ENCODE peak calls at places on chromosomes 3 and 15, in seven cellular contexts. M is neuronal stem cell, D is H9, R is mesendoderm, J is IMR-90, C is trophoblast cell, A is H1. Y is an unnamed sample.

GRCh38 chr3:56303508-56303907 is 164.8 kb downstream of the ERC2 start:
- DNase-seq in M (peak; percentile 74), D (peak; percentile 79), C (peak; percentile 57), R (peak; percentile 94), J (peak; percentile 36), A (peak; percentile 61), Y (peak; percentile 66)

GRCh38 chr3:58101499-58102370 is 93.5 kb downstream of the FLNB start:
- DNase-seq in A (no peak), R (no peak), J (no peak), C (peak; percentile 44), M (no peak), D (no peak), Y (no peak)

GRCh38 chr3:62558549-62559112 is 185.3 kb upstream of the FEZF2 start:
- DNase-seq in D (peak; percentile 64), M (peak; percentile 57), J (peak; percentile 13), A (peak; percentile 72), R (peak; percentile 58), C (peak; percentile 44), Y (peak; percentile 20)

GRCh38 chr3:73663495-73663894 is 38.8 kb upstream of the PDZRN3 start:
- DNase-seq in M (no peak), A (no peak), R (no peak), D (no peak), J (no peak), C (no peak), Y (no peak)

GRCh38 chr15:79185199-79185598 is 94.6 kb upstream of the RASGRF1 start:
- DNase-seq in A (peak; percentile 85), C (no peak), D (peak; percentile 67), M (no peak), J (no peak), R (peak; percentile 52), Y (no peak)

GRCh38 chr15:75171408-75171807 is 30.3 kb upstream of the C15orf39 start:
- DNase-seq in A (no peak), R (no peak), C (no peak), J (peak; percentile 90), M (no peak), D (no peak), Y (peak; percentile 93)

GRCh38 chr3:195178124-195178910 is 92.6 kb downstream of the XXYLT1 start:
- DNase-seq in R (no peak), C (no peak), D (no peak), A (no peak), M (no peak), J (no peak), Y (no peak)

GRCh38 chr15:62788224-62788623 is 254.3 kb upstream of the TPM1 start:
- DNase-seq in J (no peak), R (no peak), M (no peak), D (no peak), A (no peak), C (no peak), Y (no peak)

GRCh38 chr15:39195988-39196486 is 384.8 kb upstream of the THBS1 start:
- DNase-seq in A (no peak), C (peak; percentile 99), M (no peak), J (peak; percentile 85), D (no peak), R (no peak), Y (peak; percentile 73)

GRCh38 chr3:127337911-127338531 is 50.2 kb upstream of the PRR20G start:
- DNase-seq in C (no peak), M (no peak), A (no peak), J (no peak), R (no peak), D (no peak), Y (no peak)

GRCh38 chr3:170813261-170813660 is 56.7 kb downstream of the RPL22L1 start:
- DNase-seq in R (no peak), M (no peak), D (no peak), C (no peak), J (no peak), A (no peak), Y (no peak)

GRCh38 chr3:79598594-79598993 is 169.2 kb downstream of the ROBO1 start:
- DNase-seq in C (no peak), J (no peak), A (peak; percentile 44), R (no peak), D (no peak), M (no peak), Y (no peak)

GRCh38 chr3:129567932-129568331 is 25.0 kb downstream of the H1-8 start:
- DNase-seq in M (no peak), J (no peak), R (no peak), A (no peak), D (no peak), C (no peak), Y (no peak)

GRCh38 chr15:88649286-88649733 is 10.5 kb downstream of the ISG20 start:
- DNase-seq in R (peak; percentile 63), J (peak; percentile 99), D (no peak), M (no peak), A (no peak), C (peak; percentile 26), Y (peak; percentile 90)

GRCh38 chr3:46965151-46965550 is 11.4 kb downstream of the CCDC12 start:
- DNase-seq in J (no peak), C (peak; percentile 69), D (no peak), A (no peak), M (no peak), R (peak; percentile 52), Y (no peak)

GRCh38 chr3:38730281-38730680 is 80.8 kb upstream of the SCN5A start:
- DNase-seq in C (peak; percentile 83), A (no peak), R (no peak), D (no peak), M (no peak), J (peak; percentile 91), Y (peak; percentile 42)

GRCh38 chr3:46386206-46386605 is 15.5 kb downstream of the CCR5 start:
- DNase-seq in A (no peak), M (no peak), R (no peak), D (no peak), C (peak; percentile 93), J (peak; percentile 52), Y (peak; percentile 55)

GRCh38 chr3:10514407-10515069 is 9.2 kb upstream of the ATP2B2 start:
- DNase-seq in D (no peak), R (no peak), C (no peak), M (no peak), J (no peak), A (no peak), Y (no peak)

GRCh38 chr3:39350714-39351113 is 21.2 kb downstream of the CCR8 start:
- DNase-seq in J (no peak), A (no peak), D (no peak), M (no peak), R (no peak), C (no peak), Y (no peak)

GRCh38 chr3:38717603-38718240 is 68.2 kb upstream of the SCN5A start:
- DNase-seq in J (no peak), R (no peak), C (no peak), M (no peak), A (no peak), D (no peak), Y (no peak)

GRCh38 chr3:104514776-104515175 is 851.9 kb upstream of the ALCAM start:
- DNase-seq in M (no peak), R (no peak), J (no peak), D (no peak), C (no peak), A (no peak), Y (no peak)

GRCh38 chr3:123027292-123028232 is at the start of gene SEMA5B:
- DNase-seq in J (no peak), M (peak; percentile 85), D (peak; percentile 88), A (peak; percentile 84), R (peak; percentile 93), C (peak; percentile 41), Y (peak; percentile 18)

GRCh38 chr3:189806171-189806951 is 175.2 kb downstream of the TP63 start:
- DNase-seq in J (peak; percentile 6), R (peak; percentile 84), A (no peak), C (peak; percentile 44), D (peak; percentile 46), M (peak; percentile 71), Y (peak; percentile 48)

GRCh38 chr3:130662407-130663028 is 84.1 kb downstream of the PIK3R4 start:
- DNase-seq in D (no peak), C (no peak), A (no peak), M (no peak), J (no peak), R (no peak), Y (no peak)
- H3K4ac ChIP-seq in D (no peak overlapping the region), C (no peak overlapping the region), A (no peak overlapping the region), M (no peak overlapping the region), J (no peak overlapping the region), R (no peak overlapping the region), Y (no peak overlapping the region)

GRCh38 chr3:188166471-188166870 is 12.5 kb downstream of the LPP start:
- DNase-seq in R (no peak), J (no peak), C (no peak), M (no peak), A (no peak), D (no peak), Y (no peak)

GRCh38 chr3:188169826-188170455 is 16.0 kb downstream of the LPP start:
- DNase-seq in J (no peak), R (no peak), A (no peak), M (no peak), C (no peak), D (no peak), Y (no peak)

GRCh38 chr3:188164248-188164687 is 10.3 kb downstream of the LPP start:
- DNase-seq in D (no peak), C (peak; percentile 16), R (no peak), A (no peak), J (no peak), M (no peak), Y (peak; percentile 42)

GRCh38 chr3:188160751-188161150 is 6.8 kb downstream of the LPP start:
- DNase-seq in J (no peak), M (no peak), R (no peak), C (no peak), A (no peak), D (no peak), Y (no peak)

DNA sequence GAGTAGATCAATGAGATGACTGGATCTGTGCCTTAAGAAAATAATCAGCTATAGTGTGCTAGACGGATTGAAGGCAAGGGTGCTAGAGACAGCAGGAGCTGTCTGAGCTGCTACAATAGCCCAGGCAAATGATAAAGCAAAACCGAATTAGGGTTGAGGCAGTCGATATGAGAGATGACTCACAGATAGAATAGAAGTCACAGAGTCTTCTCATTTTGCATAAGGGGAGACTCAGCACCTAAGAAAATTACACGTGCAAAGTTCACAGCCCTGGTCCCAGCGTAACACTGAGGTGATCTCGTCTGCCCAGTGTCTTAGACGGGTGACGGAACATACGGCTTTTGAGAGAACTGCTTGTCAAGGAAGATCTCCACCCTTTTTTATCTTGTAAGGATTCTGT is 11.6 kb downstream of the LPP start:
- DNase-seq in D (no peak), R (no peak), M (no peak), C (no peak), A (peak; percentile 38), J (peak; percentile 19), Y (no peak)
- H3K4ac ChIP-seq in D (no peak overlapping the region), R (no peak overlapping the region), M (no peak overlapping the region), C (peak overlapping the region; percentile 70), A (no peak overlapping the region), J (no peak overlapping the region), Y (no peak overlapping the region)

DNA sequence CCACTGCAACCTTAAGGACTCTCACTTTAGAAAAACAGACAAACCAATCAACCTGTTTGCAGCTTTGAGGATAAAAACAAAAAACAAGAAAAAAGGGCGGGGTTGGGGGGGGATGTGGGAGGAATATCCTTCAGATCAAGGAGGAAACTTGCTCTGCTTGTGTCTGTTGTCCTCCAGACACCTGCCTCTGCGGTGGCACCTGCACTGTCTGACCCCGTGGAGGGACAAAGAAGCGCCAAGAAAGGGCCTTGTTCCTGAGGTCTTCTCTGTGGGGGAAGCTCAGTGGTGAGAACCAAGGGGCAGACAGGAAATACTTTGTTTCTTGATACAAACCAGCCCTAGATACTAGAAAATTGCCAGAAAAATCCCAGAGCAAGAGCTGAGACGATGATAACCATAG is 70.5 kb downstream of the POLR2M start:
- DNase-seq in M (no peak), R (no peak), C (no peak), A (no peak), J (no peak), D (no peak), Y (no peak)
- H3K4ac ChIP-seq in M (no peak overlapping the region), R (no peak overlapping the region), C (no peak overlapping the region), A (no peak overlapping the region), J (no peak overlapping the region), D (no peak overlapping the region), Y (no peak overlapping the region)

GRCh38 chr3:52136513-52136912 is 17.7 kb downstream of the POC1A start:
- DNase-seq in J (no peak), A (no peak), R (no peak), C (no peak), M (no peak), D (no peak), Y (no peak)
- H3K4ac ChIP-seq in J (no peak overlapping the region), A (no peak overlapping the region), R (no peak overlapping the region), C (no peak overlapping the region), M (no peak overlapping the region), D (no peak overlapping the region), Y (no peak overlapping the region)